ENCODE peak calls at places on chromosomes 12 and 14, in four cellular contexts. S is NCI-H524, C is fibroblast of mammary gland, X is HCT116. A is an unnamed sample.

GRCh38 chr14:101090976-101091375 is 187.5 kb upstream of the RTL1 start:
- DNase-seq in S (no peak), C (no peak), X (no peak), A (no peak)

GRCh38 chr12:128551266-128552025 is 272.3 kb downstream of the SLC15A4 start:
- DNase-seq in C (no peak), X (no peak), S (peak), A (no peak)

GRCh38 chr12:48003226-48004038 is 844 bp downstream of the COL2A1 start:
- DNase-seq in C (no peak), X (no peak), S (no peak), A (no peak)

GRCh38 chr12:5479761-5480160 is 47.9 kb downstream of the NTF3 start:
- DNase-seq in X (no peak), S (no peak), C (no peak), A (no peak)

GRCh38 chr12:51851408-51852097 is 3.0 kb upstream of the FIGNL2 start:
- DNase-seq in C (no peak), S (no peak), X (no peak), A (no peak)

GRCh38 chr12:67070307-67070600 is 198.9 kb upstream of the CAND1 start:
- DNase-seq in S (no peak), C (no peak), X (no peak), A (peak)

GRCh38 chr12:109256011-109256410 is 53.1 kb downstream of the FOXN4 start:
- DNase-seq in S (no peak), C (no peak), X (no peak), A (no peak)

GRCh38 chr12:30753761-30754382 is 879 bp downstream of the CAPRIN2 start:
- DNase-seq in X (no peak), S (peak), C (peak), A (peak)

GRCh38 chr12:68007023-68007422 is 17.8 kb downstream of the IFNG-AS1 start:
- DNase-seq in X (no peak), S (no peak), C (peak), A (no peak)

GRCh38 chr12:122965356-122965755 is 907 bp downstream of the ABCB9 start:
- DNase-seq in C (no peak), S (peak), X (no peak), A (no peak)

GRCh38 chr12:65892905-65893304 is 68.6 kb downstream of the HMGA2 start:
- DNase-seq in X (no peak), C (peak), S (no peak), A (no peak)

GRCh38 chr12:931591-931990 is 17.9 kb downstream of the RAD52 start:
- DNase-seq in C (no peak), X (no peak), S (no peak), A (no peak)

GRCh38 chr12:120439646-120440247 is 1.8 kb downstream of the COX6A1 start:
- DNase-seq in C (peak), S (peak), X (peak), A (peak)

GRCh38 chr14:77086951-77087350 is 11.1 kb upstream of the CIPC start:
- DNase-seq in X (no peak), C (no peak), S (no peak), A (no peak)

GRCh38 chr12:46212108-46212982 is 56.5 kb downstream of the SLC38A1 start:
- DNase-seq in X (no peak), C (peak), S (no peak), A (no peak)